ENCODE peak calls at places on chromosomes 16 and 17, in five cellular contexts. N, O, H, B and C are unnamed samples.

GRCh38 chr16:84045818-84046470 is 3.3 kb upstream of the SLC38A8 start:
- DNase-seq in N (no peak), O (no peak), H (no peak), B (no peak), C (peak; percentile 72)

GRCh38 chr16:69106491-69107291 is 1.2 kb downstream of the HAS3 start:
- DNase-seq in N (no peak), O (peak; percentile 25), H (no peak), B (no peak), C (peak; percentile 83)

GRCh38 chr17:29019475-29020181 is 13.8 kb upstream of the SEZ6 start:
- DNase-seq in N (no peak), O (peak; percentile 36), H (no peak), B (no peak), C (no peak)

GRCh38 chr17:44283374-44284023 is 15.6 kb upstream of the SLC4A1 start:
- DNase-seq in N (no peak), O (no peak), H (no peak), B (no peak), C (no peak)

GRCh38 chr16:85825326-85825725 is 25.8 kb downstream of the COX4I1 start:
- DNase-seq in N (no peak), O (no peak), H (no peak), B (no peak), C (peak; percentile 27)

GRCh38 chr16:72473631-72474030 is 301.7 kb upstream of the PMFBP1 start:
- DNase-seq in N (no peak), O (no peak), H (no peak), B (no peak), C (no peak)

GRCh38 chr16:35180970-35181369 is 1721.6 kb downstream of the TP53TG3F start:
- DNase-seq in N (no peak), O (no peak), H (no peak), B (peak; percentile 71), C (peak; percentile 48)

GRCh38 chr17:40027614-40028012 is 12.4 kb downstream of the CSF3 start:
- DNase-seq in N (no peak), O (no peak), H (no peak), B (no peak), C (no peak)

GRCh38 chr16:3945751-3946603 is 65.5 kb upstream of the CREBBP start:
- DNase-seq in N (peak; percentile 99), O (peak; percentile 69), H (peak; percentile 98), B (no peak), C (peak; percentile 91)

GRCh38 chr16:47499080-47499699 is 38.1 kb downstream of the PHKB start:
- DNase-seq in N (no peak), O (no peak), H (no peak), B (no peak), C (no peak)

GRCh38 chr17:69714659-69715058 is 300.2 kb downstream of the MAP2K6 start:
- DNase-seq in N (peak; percentile 71), O (no peak), H (no peak), B (no peak), C (no peak)

GRCh38 chr16:68995011-68995504 is 110.4 kb upstream of the HAS3 start:
- DNase-seq in N (peak; percentile 58), O (peak; percentile 61), H (peak; percentile 69), B (no peak), C (no peak)

GRCh38 chr17:40561871-40562611 is 3.2 kb downstream of the CCR7 start:
- DNase-seq in N (no peak), O (no peak), H (no peak), B (peak; percentile 74), C (no peak)

GRCh38 chr16:87138316-87138715 is 178.9 kb downstream of the C16orf95 start:
- DNase-seq in N (no peak), O (no peak), H (no peak), B (peak; percentile 74), C (peak; percentile 30)

GRCh38 chr16:49581630-49582298 is 208.2 kb downstream of the C16orf78 start:
- DNase-seq in N (no peak), O (peak; percentile 69), H (no peak), B (no peak), C (no peak)

GRCh38 chr16:57091990-57092785 is at the start of gene CPNE2:
- DNase-seq in N (peak; percentile 34), O (peak; percentile 77), H (no peak), B (peak; percentile 91), C (no peak)

GRCh38 chr16:15907863-15908478 is 19.6 kb upstream of the CEP20 start:
- DNase-seq in N (peak; percentile 11), O (peak; percentile 42), H (peak; percentile 48), B (no peak), C (peak; percentile 35)

GRCh38 chr17:83195330-83196087 is 116.1 kb downstream of the METRNL start:
- DNase-seq in N (no peak), O (no peak), H (no peak), B (peak; percentile 93), C (peak; percentile 95)
- TF ChIP-seq CTCF in N (no peak), O (no peak), H (peak; percentile 31), B (no peak), C (peak; percentile 67)

GRCh38 chr17:58005031-58005727 is 1.9 kb downstream of the SRSF1 start:
- DNase-seq in N (peak; percentile 27), O (no peak), H (no peak), B (no peak), C (no peak)
- TF ChIP-seq CTCF in N (peak; percentile 2), O (no peak), H (peak; percentile 11), B (no peak), C (peak; percentile 27)

GRCh38 chr17:55496094-55496881 is 15.0 kb downstream of the SMIM36 start:
- DNase-seq in N (peak; percentile 67), O (no peak), H (peak; percentile 31), B (no peak), C (no peak)
- TF ChIP-seq CTCF in N (no peak), O (no peak), H (no peak), B (no peak), C (no peak)

DNA sequence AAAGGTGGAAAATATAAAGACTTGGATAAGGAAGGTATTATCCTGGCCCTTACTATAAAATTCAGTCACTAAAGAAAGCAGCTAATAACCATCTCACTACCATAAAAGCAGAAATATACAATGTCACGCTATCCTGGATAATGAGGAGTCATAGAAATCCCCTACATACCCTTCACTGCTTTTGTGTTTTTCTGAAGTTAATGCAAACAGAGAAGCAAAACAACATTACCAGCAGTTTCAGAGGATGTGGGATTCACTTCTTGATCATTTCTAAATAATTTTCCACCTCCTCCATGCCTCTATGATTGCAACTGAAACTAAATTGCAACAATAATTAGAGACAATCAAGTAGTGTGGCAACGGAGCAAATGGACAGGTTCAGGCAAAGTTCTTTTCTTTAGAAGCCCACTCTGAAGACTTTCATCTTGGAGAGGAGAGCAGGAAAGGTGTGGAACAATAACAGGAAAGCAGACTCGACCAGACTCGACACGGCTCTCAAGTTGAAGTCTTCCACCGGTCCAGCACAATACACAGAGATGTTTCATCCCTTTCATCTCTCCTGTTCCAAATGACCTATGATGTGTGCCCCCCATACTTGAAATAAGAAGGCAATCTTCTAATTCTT is 10.2 kb downstream of the CYTH1 start:
- DNase-seq in N (no peak), O (no peak), H (no peak), B (no peak), C (no peak)
- TF ChIP-seq CTCF in N (no peak), O (no peak), H (no peak), B (no peak), C (no peak)

GRCh38 chr16:81445143-81445922 is 725 bp downstream of the CMIP start:
- DNase-seq in N (peak; percentile 19), O (peak; percentile 63), H (no peak), B (no peak), C (no peak)
- TF ChIP-seq CTCF in N (peak; percentile 29), O (peak; percentile 23), H (peak; percentile 25), B (no peak), C (peak; percentile 70)

DNA sequence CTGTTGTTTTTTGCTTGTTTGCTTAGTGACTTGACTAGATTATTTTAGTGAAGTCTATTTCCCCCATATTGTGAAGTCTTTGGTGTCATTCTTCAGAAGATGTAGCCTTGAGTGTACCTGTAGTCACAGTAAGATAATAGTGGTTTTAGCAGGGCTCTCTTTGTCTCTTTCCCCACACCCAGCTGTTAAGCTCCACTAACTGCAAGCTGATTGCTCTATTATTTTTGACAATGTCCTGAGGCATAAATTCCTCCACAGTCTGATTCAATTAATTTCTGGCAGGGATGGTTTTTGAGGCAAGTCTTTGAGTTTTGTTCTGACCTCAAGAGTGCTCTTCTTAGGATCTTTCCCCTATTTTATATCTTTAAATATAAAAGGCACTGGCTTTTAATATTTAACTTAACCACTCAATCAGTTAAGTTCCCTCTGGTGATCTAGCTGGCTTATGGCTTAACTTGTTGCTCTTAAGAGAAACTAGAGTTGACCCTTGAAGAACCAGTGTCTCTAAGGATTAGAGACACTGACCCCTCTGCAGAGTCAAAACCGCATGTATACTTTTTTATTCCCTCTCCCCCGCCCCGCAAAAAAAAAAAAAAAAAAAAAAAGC is 18.5 kb upstream of the TNFSF12 start:
- DNase-seq in N (no peak), O (no peak), H (no peak), B (no peak), C (no peak)
- TF ChIP-seq CTCF in N (no peak), O (no peak), H (no peak), B (no peak), C (no peak)

DNA sequence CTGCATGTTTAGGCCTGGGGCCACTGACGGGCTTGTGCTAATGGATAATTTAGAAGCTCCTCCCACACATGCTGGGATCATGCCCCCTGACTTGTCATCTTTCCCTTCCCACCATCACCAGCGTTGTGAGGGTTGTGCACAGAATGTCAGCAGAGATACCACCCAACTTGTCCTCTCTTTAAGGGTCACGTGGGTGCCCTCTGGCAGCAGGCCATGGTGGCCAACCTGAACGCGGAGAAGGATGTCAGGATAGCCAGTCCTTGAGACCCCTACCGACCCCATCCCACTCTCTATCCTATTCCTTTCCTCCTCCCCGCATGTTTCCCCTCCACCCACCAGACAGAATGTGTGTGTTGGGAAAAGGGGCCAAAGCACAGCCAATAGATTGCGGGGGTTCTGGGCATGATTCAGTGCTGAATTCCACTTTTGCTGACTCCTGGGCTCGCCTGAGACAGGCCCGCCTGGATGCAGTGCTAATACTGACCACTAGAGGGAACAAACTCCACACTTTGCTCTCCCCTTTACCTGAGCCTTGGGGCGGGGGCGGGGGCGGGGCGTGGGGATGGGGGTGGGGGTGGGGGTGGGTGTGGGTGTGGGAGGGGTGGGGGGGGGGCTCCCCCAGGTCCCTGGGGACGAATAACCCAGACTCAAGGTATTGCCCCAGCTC is at the start of gene GH2:
- DNase-seq in N (peak; percentile 34), O (peak; percentile 52), H (peak; percentile 58), B (no peak), C (no peak)
- TF ChIP-seq CTCF in N (peak; percentile 44), O (peak; percentile 65), H (peak; percentile 79), B (no peak), C (peak; percentile 73)